ENCODE peak calls at places on chromosomes 13 and 19, in nine cellular contexts. H is lower lobe of right lung, S is HFF-Myc, Y is body of pancreas, Q is cardiac fibroblast, F is tibial artery, J is bronchial epithelial cell, L is fibroblast of lung, T is AG04450. B is an unnamed sample.

GRCh38 chr13:99265162-99265822 is 7.1 kb upstream of the GPR18 start:
- DNase-seq in H (no peak), S (no peak), Y (no peak), Q (no peak), F (no peak), J (no peak), L (no peak), T (no peak), B (no peak)

GRCh38 chr13:98476106-98476505 is 100.8 kb downstream of the STK24 start:
- DNase-seq in H (no peak), S (no peak), Y (peak), Q (peak), F (no peak), J (no peak), L (no peak), T (no peak), B (no peak)

GRCh38 chr19:44430956-44431355 is 17.3 kb downstream of the ZNF229 start:
- DNase-seq in H (no peak), S (no peak), Y (no peak), Q (peak), F (no peak), J (peak), L (no peak), T (no peak), B (no peak)

GRCh38 chr13:32176696-32177095 is 138.5 kb downstream of the ZAR1L start:
- DNase-seq in H (no peak), S (no peak), Y (no peak), Q (no peak), F (no peak), J (no peak), L (no peak), T (no peak), B (no peak)

GRCh38 chr19:57348136-57348535 is 2.9 kb upstream of the ZNF304 start:
- DNase-seq in H (no peak), S (no peak), Y (no peak), Q (peak), F (no peak), J (peak), L (peak), T (no peak), B (no peak)

GRCh38 chr19:36436531-36436930 is 18.1 kb upstream of the ZFP82 start:
- DNase-seq in H (no peak), S (no peak), Y (no peak), Q (peak), F (no peak), J (peak), L (no peak), T (no peak), B (no peak)

GRCh38 chr13:28356506-28357064 is 138.3 kb downstream of the FLT1 start:
- DNase-seq in H (no peak), S (no peak), Y (no peak), Q (peak), F (no peak), J (no peak), L (no peak), T (no peak), B (no peak)

GRCh38 chr19:4067396-4068057 is 828 bp upstream of the ZBTB7A start:
- DNase-seq in H (peak), S (no peak), Y (no peak), Q (no peak), F (no peak), J (no peak), L (no peak), T (no peak), B (no peak)

GRCh38 chr19:650121-650520 is 10.4 kb downstream of the FGF22 start:
- DNase-seq in H (no peak), S (no peak), Y (no peak), Q (no peak), F (no peak), J (no peak), L (no peak), T (no peak), B (no peak)

GRCh38 chr13:82565191-82565590 is 1317.1 kb downstream of the SLITRK1 start:
- DNase-seq in H (no peak), S (no peak), Y (no peak), Q (no peak), F (no peak), J (no peak), L (no peak), T (no peak), B (no peak)

GRCh38 chr19:10694706-10695105 is 6.5 kb upstream of the QTRT1 start:
- DNase-seq in H (no peak), S (no peak), Y (no peak), Q (no peak), F (no peak), J (peak), L (no peak), T (no peak), B (no peak)

GRCh38 chr13:98785405-98785804 is 32.9 kb upstream of the SLC15A1 start:
- DNase-seq in H (no peak), S (no peak), Y (no peak), Q (no peak), F (no peak), J (peak), L (no peak), T (no peak), B (no peak)

GRCh38 chr19:32227561-32228165 is 117.7 kb upstream of the ZNF507 start:
- DNase-seq in H (no peak), S (no peak), Y (no peak), Q (no peak), F (no peak), J (no peak), L (no peak), T (no peak), B (no peak)

GRCh38 chr13:29523199-29523931 is 72.1 kb downstream of the SLC7A1 start:
- DNase-seq in H (no peak), S (no peak), Y (peak), Q (peak), F (peak), J (no peak), L (peak), T (no peak), B (peak)

GRCh38 chr19:32351807-32352630 is 6.6 kb downstream of the ZNF507 start:
- DNase-seq in H (no peak), S (no peak), Y (no peak), Q (peak), F (no peak), J (peak), L (peak), T (no peak), B (no peak)

GRCh38 chr19:48292798-48293197 is 22.9 kb downstream of the ZNF114 start:
- DNase-seq in H (no peak), S (no peak), Y (no peak), Q (peak), F (no peak), J (peak), L (peak), T (no peak), B (no peak)

GRCh38 chr19:35848919-35849505 is 3.3 kb downstream of the NPHS1 start:
- DNase-seq in H (no peak), S (no peak), Y (no peak), Q (no peak), F (no peak), J (no peak), L (no peak), T (no peak), B (no peak)

DNA sequence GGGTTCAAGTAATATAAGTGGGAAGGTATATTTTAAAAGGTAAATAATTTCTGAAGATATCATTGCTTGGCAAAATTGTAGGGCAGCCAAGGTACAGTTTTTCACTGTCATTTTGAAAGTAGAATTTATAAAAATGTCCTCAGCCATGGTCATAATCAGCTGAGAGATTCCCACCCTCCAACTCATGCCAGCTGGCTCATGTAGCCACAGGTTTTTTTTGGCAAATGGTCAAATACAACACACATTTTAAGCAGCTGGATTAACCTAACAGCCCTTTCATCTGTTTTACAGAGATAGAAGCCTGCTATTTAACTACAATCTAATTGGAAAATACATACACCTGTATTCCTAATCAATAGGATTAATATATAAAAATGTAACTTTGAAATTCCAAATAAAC is 619.2 kb upstream of the SGCG start:
- DNase-seq in H (no peak), S (no peak), Y (no peak), Q (no peak), F (no peak), J (peak), L (no peak), T (no peak), B (no peak)
- TF ChIP-seq CTCF in H (no peak), S (no peak), Y (no peak), Q (no peak), F (no peak), J (no peak), L (no peak), T (no peak), B (no peak)

GRCh38 chr19:18203863-18204393 is at the start of gene RAB3A:
- DNase-seq in H (peak), S (peak), Y (peak), Q (peak), F (peak), J (peak), L (peak), T (peak), B (peak)
- TF ChIP-seq CTCF in H (no peak), S (no peak), Y (peak), Q (no peak), F (peak), J (no peak), L (no peak), T (no peak), B (no peak)

GRCh38 chr13:50588736-50589135 is 254.8 kb downstream of the DLEU7 start:
- DNase-seq in H (no peak), S (no peak), Y (no peak), Q (peak), F (no peak), J (no peak), L (no peak), T (no peak), B (no peak)

GRCh38 chr13:50589651-50590054 is 253.8 kb downstream of the DLEU7 start:
- DNase-seq in H (no peak), S (peak), Y (no peak), Q (peak), F (no peak), J (peak), L (peak), T (peak), B (no peak)

GRCh38 chr13:50589139-50589538 is 254.4 kb downstream of the DLEU7 start:
- DNase-seq in H (no peak), S (peak), Y (no peak), Q (peak), F (no peak), J (peak), L (peak), T (peak), B (no peak)

GRCh38 chr13:50587122-50587521 is 256.4 kb downstream of the DLEU7 start:
- DNase-seq in H (no peak), S (no peak), Y (no peak), Q (no peak), F (no peak), J (no peak), L (no peak), T (no peak), B (no peak)

DNA sequence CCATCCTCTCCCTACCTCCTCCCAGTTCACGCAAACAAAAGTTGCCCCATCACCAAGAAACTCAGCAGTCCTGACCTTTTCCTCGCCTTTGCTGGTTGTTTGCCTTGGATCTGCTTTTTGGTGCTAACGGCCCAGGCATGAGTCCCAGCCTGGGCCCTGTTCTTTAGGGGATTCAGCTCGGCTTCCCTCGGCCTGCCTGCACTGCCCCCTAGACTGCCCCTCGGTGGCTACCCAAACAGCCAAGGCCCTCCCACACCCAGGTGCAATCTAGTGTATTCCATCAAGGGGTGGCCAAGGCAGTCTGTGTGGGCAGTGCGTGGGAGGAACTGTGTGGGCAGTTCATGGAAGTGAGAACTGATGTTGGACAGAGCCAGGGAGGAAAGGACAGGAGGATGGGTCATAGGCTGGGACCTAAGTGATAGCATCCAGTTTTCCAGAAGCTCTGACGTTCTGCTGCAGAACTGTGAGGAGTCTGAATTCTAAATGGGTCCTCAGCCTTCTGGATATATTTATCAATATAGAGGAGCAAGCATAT is 255.6 kb downstream of the DLEU7 start:
- DNase-seq in H (no peak), S (no peak), Y (no peak), Q (no peak), F (no peak), J (no peak), L (no peak), T (no peak), B (no peak)
- TF ChIP-seq CTCF in H (no peak), S (no peak), Y (no peak), Q (no peak), F (no peak), J (no peak), L (no peak), T (no peak), B (no peak)

GRCh38 chr13:37679043-37679442 is 80.5 kb upstream of the POSTN start:
- DNase-seq in H (no peak), S (no peak), Y (no peak), Q (no peak), F (no peak), J (no peak), L (no peak), T (no peak), B (no peak)
- TF ChIP-seq CTCF in H (no peak), S (peak), Y (no peak), Q (peak), F (no peak), J (peak), L (peak), T (peak), B (no peak)